ENCODE peak calls at places on chromosomes 2 and 18, in ten cellular contexts. L is PC-3; X is AG04450; I is tibial artery; Z is heart right ventricle; K is CD8-positive, alpha-beta T cell; F is fibroblast of lung; S is fibroblast of the aortic adventitia; B is AG10803; U is adrenal gland. T is an unnamed sample.

GRCh38 chr2:109208071-109208950 is 79.3 kb downstream of the SH3RF3 start:
- DNase-seq in U (peak; percentile 16), K (no peak), L (peak; percentile 40), I (no peak), S (peak; percentile 34), B (peak; percentile 95), X (peak; percentile 44), Z (no peak), F (peak; percentile 51), T (no peak)

GRCh38 chr2:101130081-101130480 is 21.1 kb downstream of the TBC1D8 start:
- DNase-seq in I (no peak), L (no peak), F (no peak), S (no peak), K (no peak), Z (no peak), X (no peak), U (no peak), B (no peak), T (no peak)

GRCh38 chr18:45854036-45854586 is 28.6 kb downstream of the SIGLEC15 start:
- DNase-seq in X (no peak), L (no peak), S (no peak), B (no peak), I (no peak), K (no peak), F (no peak), Z (no peak), U (no peak), T (no peak)

GRCh38 chr2:29064746-29065478 is 9.4 kb downstream of the PCARE start:
- DNase-seq in B (no peak), S (no peak), I (no peak), L (no peak), Z (no peak), U (no peak), F (no peak), X (no peak), K (no peak), T (no peak)

GRCh38 chr2:221478106-221478863 is 93.8 kb downstream of the EPHA4 start:
- DNase-seq in Z (no peak), F (no peak), U (no peak), K (no peak), S (no peak), L (no peak), X (no peak), B (no peak), I (no peak), T (no peak)

GRCh38 chr2:128438091-128438490 is 119.4 kb upstream of the HS6ST1 start:
- DNase-seq in L (no peak), U (peak; percentile 13), Z (no peak), F (no peak), X (no peak), I (no peak), S (no peak), K (no peak), B (no peak), T (no peak)

GRCh38 chr2:126187665-126188064 is 468.3 kb upstream of the GYPC start:
- DNase-seq in F (no peak), K (no peak), L (no peak), S (no peak), I (no peak), U (no peak), X (peak; percentile 0), Z (no peak), B (no peak), T (no peak)

GRCh38 chr2:27431395-27431794 is 3.0 kb downstream of the NRBP1 start:
- DNase-seq in B (peak; percentile 33), Z (no peak), I (no peak), S (peak; percentile 26), F (peak; percentile 66), L (peak; percentile 36), K (no peak), X (no peak), U (no peak), T (no peak)

GRCh38 chr18:70490008-70490933 is 201.4 kb downstream of the SOCS6 start:
- DNase-seq in B (peak; percentile 59), X (no peak), U (peak; percentile 46), L (peak; percentile 69), Z (peak; percentile 23), S (peak; percentile 71), I (peak; percentile 37), K (peak; percentile 49), F (peak; percentile 29), T (peak; percentile 43)

GRCh38 chr2:47301277-47301618 is 101.7 kb upstream of the MSH2 start:
- DNase-seq in B (no peak), F (no peak), U (no peak), S (no peak), L (no peak), X (no peak), K (no peak), I (no peak), Z (no peak), T (no peak)

GRCh38 chr2:200860092-200860795 is 4.2 kb downstream of the CLK1 start:
- DNase-seq in S (peak; percentile 74), F (peak; percentile 37), B (peak; percentile 60), L (no peak), Z (no peak), I (peak; percentile 52), K (no peak), U (peak; percentile 67), X (no peak), T (no peak)

DNA sequence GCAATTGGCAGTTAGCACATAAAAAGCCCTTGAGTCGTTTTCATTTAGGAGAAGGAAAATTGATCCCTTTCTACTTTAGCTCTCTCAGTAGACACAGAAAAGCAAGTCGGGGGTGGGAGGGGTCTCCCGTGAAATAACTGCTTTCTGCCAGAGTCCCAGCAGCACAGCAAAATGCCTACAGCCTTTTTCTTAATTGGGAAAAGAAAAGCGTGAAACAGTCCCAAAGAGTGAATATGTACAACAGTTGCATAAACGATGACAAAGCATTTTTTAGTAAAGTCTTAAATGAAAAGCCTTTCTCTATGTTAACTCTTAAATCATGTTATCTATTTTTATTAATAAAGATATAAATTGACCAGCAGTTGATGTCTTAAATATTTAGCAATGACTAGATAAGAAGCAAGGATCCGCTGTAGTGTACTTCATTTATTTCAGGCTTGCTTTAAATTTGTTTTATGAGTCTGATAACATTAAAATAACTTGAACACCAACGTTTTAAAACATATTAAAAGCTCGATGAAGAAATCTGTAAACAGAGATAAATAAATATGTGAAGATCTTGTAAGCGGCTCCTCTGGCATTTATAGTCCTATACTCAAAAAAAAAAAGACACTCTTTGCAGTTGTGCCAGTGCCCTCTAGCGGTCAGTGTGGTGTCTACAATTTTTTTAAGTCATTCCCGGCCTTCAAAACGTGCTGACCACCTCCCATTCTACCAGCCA is 42.3 kb upstream of the ATIC start:
- DNase-seq in L (peak; percentile 82), I (peak; percentile 46), X (peak; percentile 64), K (peak; percentile 58), F (peak; percentile 74), Z (peak; percentile 64), S (peak; percentile 92), U (peak; percentile 72), B (peak; percentile 83), T (peak; percentile 31)
- H3K4me3 ChIP-seq in L (no peak overlapping the region), I (no peak overlapping the region), X (no peak overlapping the region), K (no peak overlapping the region), F (no peak overlapping the region), Z (no peak overlapping the region), S (no peak overlapping the region), U (no peak overlapping the region), B (peak overlapping the region; percentile 16), T (no peak overlapping the region)

DNA sequence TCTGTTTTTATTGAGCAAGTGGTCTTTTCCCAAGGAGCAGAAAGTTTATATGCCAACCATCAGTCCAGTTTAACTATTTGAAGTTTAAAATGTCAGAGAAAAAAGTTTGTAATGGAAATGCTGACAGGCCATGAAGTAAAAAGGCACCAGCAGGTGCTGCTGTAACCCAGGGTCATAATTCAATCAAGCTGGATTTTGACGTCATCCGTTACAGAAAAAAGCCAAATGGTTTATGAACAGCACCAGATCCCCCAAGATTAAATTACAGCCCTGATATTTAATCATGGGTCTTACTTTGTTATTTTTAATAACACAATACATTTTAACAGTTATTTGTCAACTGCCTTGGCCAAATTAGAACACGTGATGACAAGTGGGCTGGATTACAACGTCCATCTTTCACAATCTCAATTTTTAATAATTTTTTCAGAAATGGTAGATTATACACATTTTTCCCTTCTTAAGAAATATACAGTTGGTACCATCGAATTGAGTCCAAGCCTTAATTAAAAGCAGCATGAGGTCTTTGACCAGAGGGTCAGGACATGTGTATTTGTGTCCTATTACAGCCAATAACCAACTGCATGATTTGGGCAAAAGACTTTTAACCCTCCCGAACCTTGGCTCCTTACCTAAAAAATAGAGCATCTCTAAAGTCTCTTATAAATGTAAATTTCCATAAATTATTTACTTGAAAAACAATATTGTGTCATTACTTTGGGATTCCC is 10.0 kb downstream of the TCF4 start:
- DNase-seq in B (no peak), I (no peak), X (no peak), Z (no peak), F (no peak), K (no peak), L (no peak), S (no peak), U (no peak), T (no peak)
- H3K4me3 ChIP-seq in B (no peak overlapping the region), I (no peak overlapping the region), X (no peak overlapping the region), Z (no peak overlapping the region), F (no peak overlapping the region), K (no peak overlapping the region), L (no peak overlapping the region), S (no peak overlapping the region), U (no peak overlapping the region), T (no peak overlapping the region)

GRCh38 chr2:42598656-42599267 is 30.3 kb downstream of the MTA3 start:
- DNase-seq in F (no peak), L (peak; percentile 10), X (no peak), Z (no peak), B (no peak), S (no peak), U (no peak), K (no peak), I (no peak), T (no peak)
- H3K4me3 ChIP-seq in F (no peak overlapping the region), L (no peak overlapping the region), X (no peak overlapping the region), Z (no peak overlapping the region), B (no peak overlapping the region), S (no peak overlapping the region), U (no peak overlapping the region), K (no peak overlapping the region), I (no peak overlapping the region), T (no peak overlapping the region)

DNA sequence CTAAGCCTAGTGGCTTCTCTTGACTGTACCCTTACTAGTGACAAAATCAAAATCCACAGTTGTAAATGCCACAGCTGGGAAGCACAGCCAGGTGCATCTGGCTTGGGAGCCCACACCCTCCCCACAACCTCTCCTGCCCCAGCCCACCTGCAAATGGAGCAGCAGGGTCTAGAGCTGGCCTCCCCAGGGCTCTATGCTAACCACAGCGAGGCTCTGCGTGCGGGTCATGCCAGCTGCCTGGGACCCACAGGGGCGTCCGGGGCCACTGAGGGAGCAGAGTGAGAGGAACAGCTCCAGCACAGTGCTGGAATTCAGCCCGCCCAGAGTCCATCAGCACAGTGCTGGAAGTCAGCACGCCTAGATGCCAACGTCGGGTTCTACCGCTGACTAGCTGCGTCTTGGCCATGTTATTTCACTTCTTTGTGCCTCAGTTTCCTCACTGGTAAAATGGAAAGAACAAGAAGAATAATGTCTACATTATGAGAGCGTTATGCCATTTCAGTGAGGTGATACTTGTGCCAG is 109.1 kb upstream of the ID2 start:
- DNase-seq in Z (no peak), I (no peak), L (no peak), B (no peak), F (no peak), U (no peak), X (no peak), K (no peak), S (no peak), T (no peak)
- H3K4me3 ChIP-seq in Z (no peak overlapping the region), I (no peak overlapping the region), L (no peak overlapping the region), B (no peak overlapping the region), F (no peak overlapping the region), U (no peak overlapping the region), X (no peak overlapping the region), K (no peak overlapping the region), S (no peak overlapping the region), T (no peak overlapping the region)

GRCh38 chr2:112690853-112691390 is 29.9 kb upstream of the NT5DC4 start:
- DNase-seq in S (peak; percentile 38), B (peak; percentile 48), U (peak; percentile 78), L (peak; percentile 71), Z (peak; percentile 47), X (no peak), K (peak; percentile 69), F (peak; percentile 58), I (peak; percentile 70), T (no peak)
- H3K4me3 ChIP-seq in S (no peak overlapping the region), B (no peak overlapping the region), U (no peak overlapping the region), L (peak overlapping the region; percentile 26), Z (peak overlapping the region; percentile 18), X (no peak overlapping the region), K (no peak overlapping the region), F (no peak overlapping the region), I (no peak overlapping the region), T (no peak overlapping the region)

T was measured in skeletal muscle cell.